ENCODE peak calls at places on chromosomes 1 and 21, in six cellular contexts. F is AG10803; G is activated T-cell treated with anti-CD3 and anti-CD28 coated beads, Interleukin-2, amount 50 U/mL, for 72 hours; E is NCI-H1105 treated with DMSO at 0.1 percent for 48 hours; L is erythroblast; O is stimulated activated naive CD4-positive, alpha-beta T cell. A is an unnamed sample.

GRCh38 chr1:201859424-201859823 is 29.3 kb upstream of the SHISA4 start:
- DNase-seq in L (no peak), F (no peak), E (no peak), G (no peak), O (no peak), A (no peak)

GRCh38 chr1:229370601-229371021 is 27.8 kb upstream of the CCSAP start:
- DNase-seq in L (no peak), E (peak), G (no peak), O (no peak), F (no peak), A (peak)

GRCh38 chr1:241622708-241623107 is 17.5 kb downstream of the CHML start:
- DNase-seq in O (no peak), E (no peak), G (no peak), F (no peak), L (no peak), A (no peak)

GRCh38 chr1:218479436-218480115 is 134.4 kb downstream of the TGFB2 start:
- DNase-seq in G (no peak), F (peak), E (no peak), L (no peak), O (no peak), A (no peak)

GRCh38 chr21:36087362-36088138 is 17.7 kb downstream of the CBR1 start:
- DNase-seq in E (no peak), L (no peak), F (no peak), G (no peak), O (no peak), A (no peak)

GRCh38 chr1:154820646-154821045 is 49.4 kb downstream of the KCNN3 start:
- DNase-seq in L (no peak), O (no peak), G (no peak), F (no peak), E (no peak), A (no peak)

GRCh38 chr1:51326839-51327238 is 3.5 kb downstream of the TTC39A start:
- DNase-seq in E (no peak), L (no peak), O (no peak), G (no peak), F (no peak), A (no peak)

GRCh38 chr1:188325211-188325610 is 1496.5 kb downstream of the PLA2G4A start:
- DNase-seq in E (no peak), O (no peak), G (no peak), F (no peak), L (no peak), A (no peak)

GRCh38 chr1:164637461-164638375 is 78.7 kb downstream of the PBX1 start:
- DNase-seq in F (peak), G (no peak), E (no peak), O (no peak), L (no peak), A (peak)

GRCh38 chr1:63951076-63951946 is 177.5 kb downstream of the ROR1 start:
- DNase-seq in L (no peak), G (no peak), O (no peak), E (no peak), F (peak), A (no peak)

GRCh38 chr1:150102986-150103385 is 35.4 kb downstream of the VPS45 start:
- DNase-seq in L (no peak), E (no peak), G (no peak), F (no peak), O (no peak), A (peak)

GRCh38 chr1:36151845-36152203 is 2.5 kb upstream of the TRAPPC3 start:
- DNase-seq in F (no peak), G (peak), E (no peak), O (peak), L (no peak), A (peak)

GRCh38 chr1:38005195-38006007 is at the start of gene FHL3:
- DNase-seq in F (peak), L (peak), O (no peak), G (peak), E (peak), A (peak)

GRCh38 chr1:10694274-10694632 is 102.2 kb downstream of the CASZ1 start:
- DNase-seq in E (peak), L (peak), F (no peak), G (no peak), O (peak), A (peak)

GRCh38 chr1:200260587-200261335 is 149.1 kb downstream of the ZNF281 start:
- DNase-seq in E (no peak), L (no peak), F (peak), O (no peak), G (no peak), A (peak)

GRCh38 chr1:2284932-2285331 is 56.8 kb downstream of the SKI start:
- DNase-seq in L (no peak), G (no peak), F (no peak), E (no peak), O (no peak), A (no peak)

GRCh38 chr1:88698140-88698539 is 14.1 kb downstream of the PKN2 start:
- DNase-seq in E (no peak), F (no peak), G (no peak), O (no peak), L (no peak), A (no peak)

GRCh38 chr1:106952766-106953165 is 103.7 kb upstream of the PRMT6 start:
- DNase-seq in E (no peak), F (no peak), O (no peak), G (no peak), L (no peak), A (peak)

GRCh38 chr1:53324728-53325297 is 3.1 kb downstream of the LRP8 start:
- DNase-seq in L (peak), O (no peak), E (no peak), G (no peak), F (peak), A (no peak)

GRCh38 chr1:236030572-236030971 is 34.3 kb downstream of the NID1 start:
- DNase-seq in G (no peak), L (no peak), E (no peak), O (no peak), F (no peak), A (peak)

GRCh38 chr1:12127206-12127810 is 39.5 kb upstream of the TNFRSF1B start:
- DNase-seq in G (peak), L (no peak), E (no peak), O (no peak), F (no peak), A (no peak)

GRCh38 chr1:57163332-57163731 is 197.5 kb upstream of the C8B start:
- DNase-seq in G (no peak), F (no peak), O (no peak), L (no peak), E (no peak), A (no peak)

GRCh38 chr1:115237023-115237422 is 101.0 kb downstream of the NGF start:
- DNase-seq in G (no peak), E (no peak), F (no peak), O (no peak), L (no peak), A (no peak)

GRCh38 chr1:107529511-107530149 is 388.8 kb downstream of the NTNG1 start:
- DNase-seq in L (peak), E (peak), F (peak), O (no peak), G (peak), A (peak)

GRCh38 chr1:245948786-245949185 is 558.3 kb downstream of the SMYD3 start:
- DNase-seq in F (no peak), L (no peak), E (no peak), O (no peak), G (no peak), A (no peak)

GRCh38 chr1:213200630-213201029 is 149.6 kb downstream of the RPS6KC1 start:
- DNase-seq in E (no peak), O (no peak), F (no peak), G (no peak), L (no peak), A (no peak)

GRCh38 chr1:116144151-116144550 is 33.0 kb downstream of the MAB21L3 start:
- DNase-seq in G (no peak), E (no peak), O (no peak), L (no peak), F (no peak), A (no peak)

GRCh38 chr1:227378183-227378582 is 59.9 kb upstream of the CDC42BPA start:
- DNase-seq in O (no peak), G (no peak), F (no peak), L (no peak), E (no peak), A (no peak)

GRCh38 chr1:8409107-8409506 is 91.2 kb downstream of the SLC45A1 start:
- DNase-seq in O (peak), F (peak), L (peak), G (no peak), E (no peak), A (peak)

GRCh38 chr1:192506741-192507155 is 68.8 kb upstream of the RGS1 start:
- DNase-seq in E (no peak), L (peak), F (peak), O (no peak), G (no peak), A (no peak)

GRCh38 chr1:193408782-193409293 is 222.4 kb upstream of the B3GALT2 start:
- DNase-seq in L (no peak), F (peak), E (no peak), O (no peak), G (no peak), A (no peak)

GRCh38 chr1:79682478-79682877 is 675.9 kb upstream of the ADGRL4 start:
- DNase-seq in O (no peak), L (no peak), F (no peak), G (no peak), E (no peak), A (no peak)

GRCh38 chr1:18564661-18565060 is 66.0 kb upstream of the PAX7 start:
- DNase-seq in G (no peak), L (no peak), O (no peak), F (no peak), E (no peak), A (no peak)

GRCh38 chr1:154714070-154714623 is 106.2 kb upstream of the ADAR start:
- DNase-seq in O (no peak), F (no peak), G (no peak), E (no peak), L (peak), A (no peak)

GRCh38 chr1:76005755-76006154 is 68.8 kb upstream of the ST6GALNAC3 start:
- DNase-seq in L (no peak), G (no peak), F (no peak), O (no peak), E (no peak), A (no peak)

GRCh38 chr1:17212487-17213121 is 7.7 kb downstream of the PADI1 start:
- DNase-seq in O (peak), E (peak), G (peak), F (peak), L (peak), A (peak)

GRCh38 chr21:43815107-43815742 is 25.8 kb downstream of the RRP1 start:
- DNase-seq in L (no peak), E (no peak), F (no peak), O (no peak), G (no peak), A (peak)